ENCODE peak calls at places on chromosomes 11 and 22, in four cellular contexts. D is K562, A is H1, T is GM12892. J is an unnamed sample.
A peak's percentile ranks its signal among the peaks of the same experiment; 100 is the strongest.

GRCh38 chr11:131713529-131714134 is 343.2 kb downstream of the NTM start:
- DNase-seq in D (no peak), A (no peak), T (no peak), J (no peak)

GRCh38 chr22:39306456-39307361 is 12.7 kb downstream of the RPL3 start:
- DNase-seq in D (peak; percentile 60), A (peak; percentile 83), T (peak; percentile 63), J (no peak)

GRCh38 chr11:117191680-117192400 is 7.3 kb upstream of the TAGLN start:
- DNase-seq in D (no peak), A (no peak), T (no peak), J (no peak)

GRCh38 chr22:36233796-36234195 is 5.5 kb downstream of the APOL2 start:
- DNase-seq in D (no peak), A (no peak), T (no peak), J (no peak)

GRCh38 chr11:30635401-30635989 is 49.3 kb upstream of the MPPED2 start:
- DNase-seq in D (no peak), A (peak; percentile 57), T (no peak), J (no peak)

GRCh38 chr11:1053121-1053901 is 16.8 kb upstream of the MUC6 start:
- DNase-seq in D (peak; percentile 54), A (no peak), T (no peak), J (no peak)

GRCh38 chr11:42482822-42483221 is 829.0 kb upstream of the API5 start:
- DNase-seq in D (no peak), A (no peak), T (no peak), J (no peak)

GRCh38 chr11:104487035-104487775 is 323.3 kb upstream of the PDGFD start:
- DNase-seq in D (no peak), A (no peak), T (no peak), J (no peak)

GRCh38 chr11:128848815-128849455 is 18.2 kb downstream of the KCNJ1 start:
- DNase-seq in D (peak; percentile 62), A (peak; percentile 97), T (peak; percentile 60), J (peak; percentile 57)

GRCh38 chr11:36150986-36151385 is 138.2 kb downstream of the COMMD9 start:
- DNase-seq in D (no peak), A (no peak), T (no peak), J (no peak)

GRCh38 chr22:32473388-32473952 is 1.1 kb upstream of the FBXO7 start:
- DNase-seq in D (peak; percentile 22), A (peak; percentile 56), T (peak; percentile 37), J (peak; percentile 32)

GRCh38 chr11:3086671-3087150 is 29.5 kb upstream of the CARS1 start:
- DNase-seq in D (no peak), A (no peak), T (no peak), J (no peak)

GRCh38 chr11:15688351-15688792 is 573.6 kb downstream of the INSC start:
- DNase-seq in D (no peak), A (no peak), T (no peak), J (no peak)

GRCh38 chr11:75663808-75664207 is 5.0 kb downstream of the MAP6 start:
- DNase-seq in D (no peak), A (no peak), T (no peak), J (no peak)

GRCh38 chr22:42330953-42331525 is 60.6 kb upstream of the TCF20 start:
- DNase-seq in D (no peak), A (no peak), T (no peak), J (no peak)

GRCh38 chr11:2150206-2150847 is 10.7 kb downstream of the INS start:
- DNase-seq in D (no peak), A (no peak), T (no peak), J (no peak)

GRCh38 chr11:91220476-91221202 is 997.8 kb upstream of the CHORDC1 start:
- DNase-seq in D (no peak), A (no peak), T (no peak), J (no peak)

GRCh38 chr11:4092031-4092430 is 2.6 kb upstream of the RRM1 start:
- DNase-seq in D (no peak), A (no peak), T (no peak), J (no peak)

GRCh38 chr11:85875505-85875904 is 20.3 kb downstream of the CCDC83 start:
- DNase-seq in D (no peak), A (no peak), T (no peak), J (no peak)

GRCh38 chr22:27213766-27214581 is 556.6 kb downstream of the MIAT start:
- DNase-seq in D (no peak), A (no peak), T (no peak), J (no peak)

GRCh38 chr11:1404461-1405185 is 14.9 kb downstream of the BRSK2 start:
- DNase-seq in D (no peak), A (no peak), T (no peak), J (no peak)

GRCh38 chr11:115656684-115657083 is 152.5 kb upstream of the CADM1 start:
- DNase-seq in D (no peak), A (no peak), T (no peak), J (no peak)

GRCh38 chr11:84372366-84372765 is 1086.2 kb upstream of the CCDC90B start:
- DNase-seq in D (no peak), A (no peak), T (no peak), J (no peak)

GRCh38 chr11:115608976-115609375 is 104.8 kb upstream of the CADM1 start:
- DNase-seq in D (no peak), A (no peak), T (no peak), J (no peak)

GRCh38 chr11:121603316-121603715 is 150.5 kb upstream of the SORL1-AS1 start:
- DNase-seq in D (no peak), A (no peak), T (no peak), J (no peak)

GRCh38 chr11:74844072-74844471 is 95.4 kb downstream of the RNF169 start:
- DNase-seq in D (no peak), A (no peak), T (no peak), J (no peak)

GRCh38 chr11:117071344-117071787 is 26.9 kb downstream of the SIK3 start:
- DNase-seq in D (no peak), A (no peak), T (no peak), J (no peak)

GRCh38 chr22:47776329-47776728 is 1013.9 kb downstream of the TBC1D22A start:
- DNase-seq in D (no peak), A (peak; percentile 58), T (no peak), J (no peak)

GRCh38 chr22:43466710-43467109 is 54.9 kb downstream of the MPPED1 start:
- DNase-seq in D (no peak), A (no peak), T (no peak), J (no peak)

GRCh38 chr11:33694346-33695050 is 6.1 kb downstream of the C11orf91 start:
- DNase-seq in D (no peak), A (no peak), T (no peak), J (no peak)

GRCh38 chr22:35330258-35330861 is 30.7 kb downstream of the TOM1 start:
- DNase-seq in D (no peak), A (no peak), T (no peak), J (no peak)

GRCh38 chr11:119992171-119993051 is 145.5 kb downstream of the TRIM29 start:
- DNase-seq in D (no peak), A (no peak), T (no peak), J (no peak)

GRCh38 chr22:21791635-21792625 is 56.3 kb upstream of the YPEL1 start:
- DNase-seq in D (peak; percentile 96), A (no peak), T (no peak), J (no peak)

GRCh38 chr22:40257979-40258378 is 80.3 kb downstream of the TNRC6B start:
- DNase-seq in D (no peak), A (no peak), T (no peak), J (no peak)

GRCh38 chr11:64854534-64855502 is 10.4 kb upstream of the CDC42BPG start:
- DNase-seq in D (peak; percentile 82), A (no peak), T (no peak), J (no peak)

GRCh38 chr11:47280099-47280498 is 10.2 kb downstream of the MADD start:
- DNase-seq in D (no peak), A (no peak), T (no peak), J (no peak)

DNA sequence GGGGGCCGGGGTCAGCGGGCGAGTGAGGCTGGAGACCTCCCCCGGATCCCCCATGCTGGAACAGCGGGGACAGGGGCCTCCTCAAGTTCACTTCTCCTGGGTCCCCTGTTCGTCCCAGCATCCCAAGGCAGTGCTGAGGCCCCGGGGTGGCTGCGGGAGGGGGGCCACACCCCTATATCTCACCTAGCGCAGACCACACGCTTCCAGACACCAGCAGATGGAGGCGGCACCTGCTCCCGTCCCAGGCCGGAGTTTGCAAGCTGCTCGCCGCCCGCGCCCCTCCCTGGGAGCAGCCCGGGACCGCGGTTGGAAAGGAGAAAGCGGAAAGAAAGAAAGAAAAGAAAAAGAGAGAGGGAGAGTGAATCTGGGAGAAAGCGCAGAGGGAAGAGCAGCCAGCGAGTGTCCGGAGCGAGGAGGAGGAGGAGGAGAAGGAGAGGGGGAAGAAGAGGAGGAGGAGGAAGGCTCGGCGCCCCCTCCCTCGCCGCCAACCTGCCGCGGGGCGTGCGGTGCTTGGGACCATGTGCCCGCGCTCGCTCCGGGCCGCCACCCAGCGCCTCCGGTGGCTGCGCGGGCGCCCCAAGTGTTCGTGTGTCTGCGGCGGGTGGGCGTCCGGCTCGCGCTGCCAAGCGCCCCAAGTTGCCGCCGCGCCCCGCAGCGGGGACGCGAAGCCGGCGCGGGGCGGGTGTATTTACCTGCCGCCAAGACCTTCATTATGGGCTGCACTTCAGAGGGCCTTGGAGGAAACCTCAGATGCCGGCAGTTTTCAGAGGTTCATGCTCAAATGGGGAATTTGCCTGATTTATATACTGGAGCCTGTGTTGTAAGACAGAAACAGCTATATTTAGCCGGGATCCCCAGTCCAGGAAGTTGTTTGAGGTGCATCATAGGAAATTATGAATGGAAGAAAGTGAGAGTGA is at the start of gene LIF:
- DNase-seq in D (peak; percentile 60), A (peak; percentile 75), T (peak; percentile 60), J (peak; percentile 77)
- TF ChIP-seq POLR2AphosphoS5 in D (no peak), A (no peak), T (no peak), J (no peak)

DNA sequence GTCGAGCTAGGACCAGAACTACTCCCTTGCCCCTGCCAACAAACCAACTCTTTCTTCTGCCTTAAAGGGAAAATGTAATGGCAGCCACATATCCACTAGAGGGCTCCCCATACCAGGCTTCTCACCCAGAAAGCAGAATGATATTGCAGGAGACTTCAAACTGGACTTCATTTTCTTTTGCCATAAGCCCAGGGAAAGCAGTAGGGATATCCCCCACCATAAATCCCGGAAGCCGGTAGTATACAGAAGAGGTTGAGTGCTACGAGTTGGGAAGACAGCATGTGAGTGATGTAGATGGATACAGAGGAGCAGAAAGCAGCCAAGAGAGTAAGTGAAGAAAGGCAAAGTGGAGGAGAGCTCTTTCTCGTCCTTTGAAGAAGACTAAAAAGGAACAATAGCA is 12.1 kb downstream of the PLAAT5 start:
- DNase-seq in D (peak; percentile 67), A (peak; percentile 60), T (peak; percentile 38), J (peak; percentile 39)
- TF ChIP-seq TAF1 in D (no peak), A (no peak), T (no peak), J (no peak)

GRCh38 chr11:35009941-35010337 is 93.5 kb downstream of the PDHX start:
- DNase-seq in D (no peak), A (no peak), T (no peak), J (no peak)
- TF ChIP-seq POLR2AphosphoS5 in D (no peak), A (no peak), T (no peak), J (no peak)

DNA sequence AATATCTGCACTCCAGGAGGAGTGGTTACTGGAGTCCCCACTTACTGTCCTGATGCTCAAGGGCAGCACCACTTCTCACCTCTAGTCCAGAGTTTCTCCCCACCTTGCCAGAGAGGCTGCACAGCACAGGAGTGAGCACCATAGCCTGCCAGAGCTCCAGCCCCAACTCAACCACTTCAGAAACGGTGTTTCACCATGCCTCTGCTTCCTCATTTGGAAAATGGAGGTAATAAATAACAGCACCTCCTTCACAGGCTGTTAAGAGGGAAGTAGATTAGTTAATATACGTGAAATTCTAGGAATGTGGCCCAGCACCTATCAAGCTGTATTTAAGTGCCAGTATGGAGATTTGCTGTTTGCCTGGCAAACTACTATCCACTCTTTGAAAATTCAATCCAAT is 63.0 kb downstream of the GALNT18 start:
- DNase-seq in D (no peak), A (no peak), T (no peak), J (no peak)
- TF ChIP-seq TAF1 in D (no peak), A (no peak), T (no peak), J (no peak)

GRCh38 chr11:55367674-55368073 is at the start of gene OR4A15:
- DNase-seq in D (no peak), A (no peak), T (no peak), J (no peak)
- TF ChIP-seq POLR2AphosphoS5 in D (no peak), A (no peak), T (no peak), J (no peak)

J was measured in GM12891.